ENCODE peak calls at places on chromosomes 12 and 14, in seven cellular contexts. J, V, X, N, Q, Y and H are unnamed samples.

GRCh38 chr12:32502693-32503510 is 103.5 kb downstream of the FGD4 start:
- DNase-seq in V (no peak), Q (no peak), J (no peak), X (peak; percentile 37), Y (no peak), N (peak; percentile 6), H (no peak)

GRCh38 chr12:109680521-109681030 is 33.0 kb upstream of the FAM222A start:
- DNase-seq in X (no peak), N (no peak), Y (no peak), Q (no peak), J (no peak), V (no peak), H (no peak)

GRCh38 chr12:125330645-125331341 is 265.6 kb downstream of the AACS start:
- DNase-seq in X (no peak), Y (peak; percentile 57), V (peak; percentile 65), J (no peak), N (peak; percentile 92), Q (peak; percentile 75), H (peak; percentile 8)

GRCh38 chr14:81955123-81955522 is 421.5 kb upstream of the SEL1L start:
- DNase-seq in J (no peak), Y (no peak), V (no peak), Q (no peak), X (no peak), N (no peak), H (no peak)

GRCh38 chr12:55296469-55296868 is at the start of gene OR6C6:
- DNase-seq in J (no peak), X (no peak), Q (no peak), V (no peak), Y (no peak), N (no peak), H (no peak)

GRCh38 chr12:50533971-50534370 is 29.2 kb downstream of the DIP2B start:
- DNase-seq in N (no peak), V (no peak), X (no peak), Y (no peak), Q (no peak), J (no peak), H (no peak)

GRCh38 chr12:30200864-30201263 is 417.1 kb upstream of the TMTC1 start:
- DNase-seq in Q (no peak), X (no peak), Y (peak; percentile 12), J (no peak), N (no peak), V (no peak), H (no peak)

GRCh38 chr12:107319536-107320030 is 226.2 kb upstream of the CRY1 start:
- DNase-seq in V (no peak), J (no peak), Q (no peak), N (no peak), X (no peak), Y (no peak), H (no peak)

GRCh38 chr14:23067847-23068791 is 10.8 kb upstream of the CDH24 start:
- DNase-seq in N (no peak), Y (no peak), X (no peak), Q (no peak), V (no peak), J (no peak), H (no peak)

GRCh38 chr14:89544636-89545301 is 127.7 kb upstream of the FOXN3 start:
- DNase-seq in J (no peak), X (no peak), Y (no peak), Q (no peak), N (no peak), V (no peak), H (no peak)

GRCh38 chr14:77040995-77041744 is 12.7 kb upstream of the IRF2BPL start:
- DNase-seq in Y (peak; percentile 41), X (no peak), Q (no peak), V (no peak), N (peak; percentile 31), J (no peak), H (no peak)

GRCh38 chr12:47033081-47033480 is 46.3 kb upstream of the PCED1B start:
- DNase-seq in V (no peak), Q (no peak), J (no peak), X (no peak), Y (peak; percentile 41), N (peak; percentile 12), H (no peak)

GRCh38 chr14:101076451-101077220 is 173.1 kb upstream of the RTL1 start:
- DNase-seq in V (peak; percentile 44), J (no peak), X (no peak), N (no peak), Q (no peak), Y (no peak), H (no peak)

GRCh38 chr12:132610051-132610759 is at the start of gene LRCOL1:
- DNase-seq in Y (peak; percentile 59), J (no peak), N (no peak), Q (peak; percentile 20), V (peak; percentile 51), X (peak; percentile 61), H (no peak)

GRCh38 chr14:57389646-57390036 is 745 bp upstream of the NAA30 start:
- DNase-seq in X (no peak), N (peak; percentile 8), Y (no peak), Q (no peak), V (no peak), J (no peak), H (no peak)

GRCh38 chr14:23566782-23567185 is 807 bp downstream of the AP1G2 start:
- DNase-seq in N (peak; percentile 48), V (no peak), X (no peak), Y (no peak), Q (no peak), J (no peak), H (no peak)

GRCh38 chr12:2876431-2877046 is 435 bp downstream of the FOXM1 start:
- DNase-seq in J (no peak), N (peak; percentile 11), X (no peak), Y (no peak), V (no peak), Q (no peak), H (no peak)

GRCh38 chr12:53049582-53050318 is at the start of gene TNS2:
- DNase-seq in Y (peak; percentile 89), X (no peak), Q (no peak), N (no peak), V (peak; percentile 90), J (peak; percentile 75), H (no peak)

GRCh38 chr14:72904840-72905561 is 11.1 kb upstream of the DPF3 start:
- DNase-seq in Y (peak; percentile 49), V (peak; percentile 71), J (no peak), X (no peak), Q (peak; percentile 30), N (peak; percentile 63), H (peak; percentile 44)